ENCODE peak calls at places on chromosomes 12 and 14, in nine cellular contexts. J, F, R, C, P, B, U, I and K are unnamed samples.

GRCh38 chr14:100305446-100306255 is 593 bp downstream of the SLC25A29 start:
- DNase-seq in J (no peak), F (no peak), R (no peak), C (no peak), P (peak; percentile 31), B (peak; percentile 42), U (peak; percentile 84), I (peak; percentile 53), K (peak; percentile 16)

GRCh38 chr12:109726511-109727038 is 12.9 kb downstream of the FAM222A start:
- DNase-seq in J (no peak), F (no peak), R (no peak), C (no peak), P (no peak), B (no peak), U (peak; percentile 70), I (no peak), K (no peak)

GRCh38 chr12:54159140-54159539 is 29.6 kb downstream of the SMUG1 start:
- DNase-seq in J (peak; percentile 61), F (peak; percentile 7), R (peak; percentile 17), C (peak; percentile 36), P (no peak), B (peak; percentile 86), U (no peak), I (no peak), K (no peak)

GRCh38 chr12:9868271-9868815 is 811 bp downstream of the CLEC2B start:
- DNase-seq in J (no peak), F (peak; percentile 2), R (no peak), C (peak; percentile 20), P (peak; percentile 59), B (no peak), U (no peak), I (no peak), K (no peak)

GRCh38 chr12:92502417-92503028 is 200.3 kb upstream of the PLEKHG7 start:
- DNase-seq in J (peak; percentile 24), F (peak; percentile 19), R (no peak), C (no peak), P (no peak), B (peak; percentile 14), U (no peak), I (no peak), K (peak; percentile 6)

GRCh38 chr14:100146548-100147091 is 12.8 kb downstream of the DEGS2 start:
- DNase-seq in J (no peak), F (no peak), R (no peak), C (peak; percentile 88), P (no peak), B (no peak), U (no peak), I (no peak), K (no peak)

GRCh38 chr14:53285806-53286205 is 132.7 kb upstream of the DDHD1 start:
- DNase-seq in J (no peak), F (no peak), R (peak; percentile 30), C (no peak), P (peak; percentile 29), B (no peak), U (no peak), I (no peak), K (no peak)

GRCh38 chr12:93841671-93842070 is 164.5 kb downstream of the CRADD start:
- DNase-seq in J (no peak), F (no peak), R (no peak), C (no peak), P (no peak), B (no peak), U (no peak), I (no peak), K (no peak)

GRCh38 chr12:124536613-124537012 is 30.8 kb downstream of the NCOR2 start:
- DNase-seq in J (no peak), F (no peak), R (no peak), C (no peak), P (no peak), B (no peak), U (no peak), I (no peak), K (no peak)

GRCh38 chr12:124537525-124538193 is 29.8 kb downstream of the NCOR2 start:
- DNase-seq in J (no peak), F (no peak), R (no peak), C (no peak), P (no peak), B (no peak), U (no peak), I (peak; percentile 65), K (no peak)

GRCh38 chr12:124542021-124542941 is 25.1 kb downstream of the NCOR2 start:
- DNase-seq in J (no peak), F (no peak), R (no peak), C (no peak), P (no peak), B (no peak), U (no peak), I (no peak), K (no peak)

GRCh38 chr12:124538194-124539082 is 29.0 kb downstream of the NCOR2 start:
- DNase-seq in J (peak; percentile 41), F (peak; percentile 32), R (no peak), C (peak; percentile 82), P (no peak), B (no peak), U (no peak), I (peak; percentile 61), K (peak; percentile 5)

DNA sequence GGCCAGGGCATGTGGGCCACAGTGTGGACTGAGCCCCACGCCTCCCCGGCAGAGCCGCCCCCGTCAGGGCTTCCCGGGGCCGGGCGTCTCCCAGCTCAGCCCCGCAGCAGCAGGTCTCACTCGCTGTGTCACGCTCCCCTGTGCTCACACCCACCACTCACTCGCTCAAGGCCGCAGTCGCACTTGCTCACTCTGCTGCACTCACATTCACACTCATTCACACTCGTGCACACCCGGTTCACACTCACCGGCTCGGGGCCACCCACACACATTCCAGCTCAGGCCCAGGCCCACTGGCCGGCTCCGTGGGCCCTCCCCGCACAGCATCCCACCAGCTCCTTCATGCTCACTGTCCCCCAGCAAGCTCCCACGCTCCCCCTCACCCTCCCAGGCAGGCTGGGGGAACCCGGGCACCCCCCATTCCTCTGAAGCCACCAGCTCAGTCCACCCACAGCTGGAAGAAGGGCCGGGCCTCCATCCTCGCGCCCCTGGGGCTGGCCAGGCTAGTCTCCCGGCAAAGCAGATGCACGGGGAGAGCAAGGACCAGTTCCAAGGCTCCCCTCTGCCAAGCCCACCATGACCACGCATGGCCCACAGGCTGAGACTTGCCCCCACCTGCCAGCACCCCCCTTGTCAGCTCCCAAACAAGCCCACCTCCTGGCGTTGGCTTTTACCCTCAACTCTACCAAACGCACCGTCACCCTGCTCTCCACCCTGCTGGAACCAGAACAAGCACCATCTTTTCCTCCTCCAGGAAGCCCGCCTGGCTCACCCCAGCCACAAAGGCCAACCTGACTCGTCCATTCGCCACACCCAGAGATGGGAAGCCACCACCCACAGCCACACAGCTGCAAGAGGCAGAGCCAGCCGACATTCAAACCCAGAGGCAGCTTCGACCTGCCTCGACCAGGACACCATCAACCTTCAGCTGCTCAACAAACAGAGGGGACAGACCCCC is 28.0 kb downstream of the NCOR2 start:
- DNase-seq in J (no peak), F (no peak), R (no peak), C (no peak), P (no peak), B (no peak), U (no peak), I (no peak), K (no peak)
- H3K4me1 ChIP-seq in J (peaks cover 35% of the 10 kb centered on the region), F (peaks cover 54% of the 10 kb centered on the region), R (peaks cover 25% of the 10 kb centered on the region), C (peaks cover 8% of the 10 kb centered on the region), P (peaks cover 59% of the 10 kb centered on the region), B (peaks cover 6% of the 10 kb centered on the region), U (no peaks in the 10 kb centered on the region), I (peaks cover 61% of the 10 kb centered on the region), K (peaks cover 38% of the 10 kb centered on the region)

DNA sequence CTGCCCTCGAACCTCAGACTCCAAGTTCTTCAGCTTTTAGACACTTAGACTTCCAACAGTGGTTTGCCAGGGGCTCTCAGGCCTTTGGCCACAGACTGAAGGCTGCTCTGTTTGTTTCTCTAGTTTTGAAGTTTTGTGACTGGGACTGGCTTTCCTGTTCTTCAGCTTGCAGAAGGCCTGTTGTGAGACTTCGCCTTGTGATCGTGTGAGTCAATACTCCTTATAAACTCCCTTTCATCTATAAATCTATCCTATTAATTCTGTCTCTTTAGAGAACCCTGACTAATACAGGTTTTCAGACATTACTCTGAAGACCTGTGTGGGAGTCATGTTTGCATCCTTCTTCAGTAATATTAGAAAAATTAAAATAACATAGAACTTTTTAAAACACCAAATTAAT is 289.1 kb downstream of the RMST start:
- DNase-seq in J (no peak), F (no peak), R (peak; percentile 62), C (no peak), P (no peak), B (no peak), U (no peak), I (no peak), K (no peak)
- H3K4me1 ChIP-seq in J (no peaks in the 10 kb centered on the region), F (no peaks in the 10 kb centered on the region), R (peaks cover 3% of the 10 kb centered on the region), C (no peaks in the 10 kb centered on the region), P (no peaks in the 10 kb centered on the region), B (no peaks in the 10 kb centered on the region), U (no peaks in the 10 kb centered on the region), I (no peaks in the 10 kb centered on the region), K (no peaks in the 10 kb centered on the region)

GRCh38 chr12:61071015-61071414 is 1189.2 kb upstream of the USP15 start:
- DNase-seq in J (no peak), F (no peak), R (no peak), C (no peak), P (no peak), B (no peak), U (no peak), I (no peak), K (no peak)
- H3K4me1 ChIP-seq in J (no peaks in the 10 kb centered on the region), F (no peaks in the 10 kb centered on the region), R (no peaks in the 10 kb centered on the region), C (no peaks in the 10 kb centered on the region), P (no peaks in the 10 kb centered on the region), B (no peaks in the 10 kb centered on the region), U (peaks cover 3% of the 10 kb centered on the region), I (no peaks in the 10 kb centered on the region), K (no peaks in the 10 kb centered on the region)

GRCh38 chr12:108635997-108636808 is 2.5 kb upstream of the SELPLG start:
- DNase-seq in J (no peak), F (no peak), R (no peak), C (no peak), P (no peak), B (no peak), U (no peak), I (no peak), K (no peak)

GRCh38 chr12:108638141-108638823 is 4.6 kb upstream of the SELPLG start:
- DNase-seq in J (no peak), F (peak; percentile 43), R (no peak), C (no peak), P (no peak), B (no peak), U (no peak), I (peak; percentile 45), K (no peak)

GRCh38 chr12:108637222-108637621 is 3.5 kb upstream of the SELPLG start:
- DNase-seq in J (no peak), F (no peak), R (no peak), C (no peak), P (no peak), B (no peak), U (no peak), I (no peak), K (no peak)

GRCh38 chr12:108638997-108639822 is 5.5 kb upstream of the SELPLG start:
- DNase-seq in J (no peak), F (no peak), R (no peak), C (no peak), P (no peak), B (no peak), U (no peak), I (no peak), K (no peak)

DNA sequence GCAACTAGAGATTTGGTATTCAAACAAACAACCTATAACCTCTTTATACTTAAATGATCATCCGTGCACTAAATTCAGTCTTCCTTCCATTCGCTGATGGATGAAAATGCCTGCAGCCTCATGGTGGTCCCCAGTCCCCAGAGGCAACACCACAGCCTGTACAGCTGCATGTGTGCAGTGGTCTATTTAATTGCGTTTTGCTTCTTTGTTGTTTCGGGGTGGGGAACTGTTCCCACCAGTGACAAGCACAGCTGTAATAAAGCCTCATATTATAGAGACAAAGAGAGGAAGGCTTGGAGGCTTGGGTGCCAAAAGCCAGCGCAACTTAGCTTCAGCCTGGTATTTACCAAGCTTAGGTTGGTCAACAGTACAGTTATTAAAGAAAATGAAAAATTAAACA is 3.9 kb upstream of the SELPLG start:
- DNase-seq in J (no peak), F (no peak), R (no peak), C (no peak), P (no peak), B (no peak), U (no peak), I (no peak), K (no peak)
- H3K4me1 ChIP-seq in J (peaks cover 39% of the 10 kb centered on the region), F (peaks cover 39% of the 10 kb centered on the region), R (peaks cover 10% of the 10 kb centered on the region), C (peaks cover 4% of the 10 kb centered on the region), P (no peaks in the 10 kb centered on the region), B (peaks cover 6% of the 10 kb centered on the region), U (no peaks in the 10 kb centered on the region), I (peaks cover 27% of the 10 kb centered on the region), K (peaks cover 36% of the 10 kb centered on the region)